ENCODE peak calls at places on chromosomes 4 and X, in five cellular contexts. One of them, this sample, is unnamed.
A peak's percentile ranks its signal among the peaks of the same experiment; 100 is the strongest.

GRCh38 chrX:51851507-51852085 is 41.8 kb upstream of the MAGED1 start:
- DNase-seq in testis: no peak
- DNase-seq in ovary: no peak
- DNase-seq in stomach: no peak
- DNase-seq in IMR-90: no peak
- DNase-seq in this sample: no peak

GRCh38 chr4:111842336-111842735 is 302.9 kb upstream of the FAM241A start:
- DNase-seq in testis: no peak
- DNase-seq in IMR-90: no peak
- DNase-seq in ovary: no peak
- DNase-seq in stomach: no peak
- DNase-seq in this sample: no peak

GRCh38 chrX:115690554-115691216 is 129.7 kb downstream of the PLS3 start:
- DNase-seq in testis: peak; percentile 69
- DNase-seq in ovary: no peak
- DNase-seq in stomach: peak; percentile 31
- DNase-seq in IMR-90: peak; percentile 79
- DNase-seq in this sample: peak; percentile 60

GRCh38 chr4:158869761-158870160 is 100.9 kb downstream of the FNIP2 start:
- DNase-seq in ovary: no peak
- DNase-seq in testis: no peak
- DNase-seq in IMR-90: no peak
- DNase-seq in stomach: no peak
- DNase-seq in this sample: no peak

GRCh38 chrX:106742831-106743230 is 16.3 kb downstream of the RNF128 start:
- DNase-seq in ovary: no peak
- DNase-seq in stomach: no peak
- DNase-seq in IMR-90: peak; percentile 7
- DNase-seq in testis: no peak
- DNase-seq in this sample: no peak

GRCh38 chrX:120000490-120001246 is 57.1 kb upstream of the NKAP start:
- DNase-seq in stomach: no peak
- DNase-seq in IMR-90: peak; percentile 1
- DNase-seq in ovary: no peak
- DNase-seq in testis: no peak
- DNase-seq in this sample: no peak

GRCh38 chrX:82218361-82218760 is 1016.5 kb downstream of the SH3BGRL start:
- DNase-seq in ovary: no peak
- DNase-seq in IMR-90: peak; percentile 0
- DNase-seq in testis: no peak
- DNase-seq in stomach: no peak
- DNase-seq in this sample: no peak

GRCh38 chr4:70818921-70819320 is 20.8 kb downstream of the GRSF1 start:
- DNase-seq in IMR-90: no peak
- DNase-seq in stomach: no peak
- DNase-seq in ovary: no peak
- DNase-seq in testis: no peak
- DNase-seq in this sample: no peak

GRCh38 chr4:121370729-121371325 is 10.0 kb downstream of the QRFPR start:
- DNase-seq in ovary: no peak
- DNase-seq in IMR-90: peak; percentile 33
- DNase-seq in stomach: peak; percentile 27
- DNase-seq in testis: peak; percentile 72
- DNase-seq in this sample: peak; percentile 52

GRCh38 chr4:56803473-56803872 is 18.0 kb downstream of the SPINK2 start:
- DNase-seq in IMR-90: no peak
- DNase-seq in ovary: no peak
- DNase-seq in testis: no peak
- DNase-seq in stomach: no peak
- DNase-seq in this sample: peak; percentile 61

GRCh38 chr4:161252520-161253141 is 911.2 kb downstream of the FSTL5 start:
- DNase-seq in testis: no peak
- DNase-seq in stomach: no peak
- DNase-seq in IMR-90: peak; percentile 0
- DNase-seq in ovary: no peak
- DNase-seq in this sample: no peak

GRCh38 chr4:74433043-74433442 is 11.9 kb upstream of the AREG start:
- DNase-seq in stomach: no peak
- DNase-seq in IMR-90: peak; percentile 24
- DNase-seq in ovary: no peak
- DNase-seq in testis: no peak
- DNase-seq in this sample: no peak

GRCh38 chr4:147044241-147044640 is 98.6 kb upstream of the TTC29 start:
- DNase-seq in stomach: no peak
- DNase-seq in testis: no peak
- DNase-seq in ovary: no peak
- DNase-seq in IMR-90: no peak
- DNase-seq in this sample: no peak

GRCh38 chrX:39309018-39309620 is 507.9 kb downstream of the MID1IP1 start:
- DNase-seq in ovary: peak; percentile 44
- DNase-seq in testis: no peak
- DNase-seq in IMR-90: no peak
- DNase-seq in stomach: no peak
- DNase-seq in this sample: no peak

GRCh38 chr4:24763631-24764302 is 31.6 kb upstream of the SOD3 start:
- DNase-seq in testis: no peak
- DNase-seq in stomach: no peak
- DNase-seq in IMR-90: peak; percentile 74
- DNase-seq in ovary: no peak
- DNase-seq in this sample: peak; percentile 64

GRCh38 chr4:102511830-102512605 is 10.9 kb downstream of the NFKB1 start:
- DNase-seq in ovary: no peak
- DNase-seq in testis: no peak
- DNase-seq in IMR-90: no peak
- DNase-seq in stomach: no peak
- DNase-seq in this sample: no peak

GRCh38 chr4:153322791-153323190 is 21.7 kb upstream of the MND1 start:
- DNase-seq in stomach: no peak
- DNase-seq in testis: no peak
- DNase-seq in ovary: no peak
- DNase-seq in IMR-90: peak; percentile 22
- DNase-seq in this sample: no peak

GRCh38 chrX:70452143-70452733 is 7.6 kb downstream of the DLG3 start:
- DNase-seq in IMR-90: peak; percentile 17
- DNase-seq in ovary: peak; percentile 73
- DNase-seq in stomach: peak; percentile 64
- DNase-seq in testis: peak; percentile 53
- DNase-seq in this sample: peak; percentile 58

GRCh38 chrX:45889471-45889870 is 655.8 kb downstream of the ZNF674 start:
- DNase-seq in IMR-90: peak; percentile 6
- DNase-seq in testis: no peak
- DNase-seq in ovary: no peak
- DNase-seq in stomach: no peak
- DNase-seq in this sample: no peak

GRCh38 chrX:133580630-133581029 is 165.3 kb upstream of the GPC4 start:
- DNase-seq in testis: no peak
- DNase-seq in ovary: no peak
- DNase-seq in IMR-90: no peak
- DNase-seq in stomach: no peak
- DNase-seq in this sample: no peak

GRCh38 chr4:26484538-26484937 is 5.7 kb downstream of the CCKAR start:
- DNase-seq in ovary: no peak
- DNase-seq in testis: no peak
- DNase-seq in IMR-90: no peak
- DNase-seq in stomach: no peak
- DNase-seq in this sample: no peak

GRCh38 chr4:72391281-72391680 is 177.7 kb downstream of the ADAMTS3 start:
- DNase-seq in testis: no peak
- DNase-seq in ovary: no peak
- DNase-seq in IMR-90: no peak
- DNase-seq in stomach: no peak
- DNase-seq in this sample: no peak

GRCh38 chr4:129059028-129059427 is 34.3 kb downstream of the SCLT1 start:
- DNase-seq in testis: no peak
- DNase-seq in IMR-90: no peak
- DNase-seq in stomach: no peak
- DNase-seq in ovary: no peak
- DNase-seq in this sample: no peak
- H3K9me3 ChIP-seq in testis: no peaks in the 10 kb centered on the region
- H3K9me3 ChIP-seq in IMR-90: peaks cover 39% of the 10 kb centered on the region
- H3K9me3 ChIP-seq in stomach: peaks cover 46% of the 10 kb centered on the region
- H3K9me3 ChIP-seq in ovary: peaks cover 2% of the 10 kb centered on the region
- H3K9me3 ChIP-seq in this sample: no peaks in the 10 kb centered on the region

DNA sequence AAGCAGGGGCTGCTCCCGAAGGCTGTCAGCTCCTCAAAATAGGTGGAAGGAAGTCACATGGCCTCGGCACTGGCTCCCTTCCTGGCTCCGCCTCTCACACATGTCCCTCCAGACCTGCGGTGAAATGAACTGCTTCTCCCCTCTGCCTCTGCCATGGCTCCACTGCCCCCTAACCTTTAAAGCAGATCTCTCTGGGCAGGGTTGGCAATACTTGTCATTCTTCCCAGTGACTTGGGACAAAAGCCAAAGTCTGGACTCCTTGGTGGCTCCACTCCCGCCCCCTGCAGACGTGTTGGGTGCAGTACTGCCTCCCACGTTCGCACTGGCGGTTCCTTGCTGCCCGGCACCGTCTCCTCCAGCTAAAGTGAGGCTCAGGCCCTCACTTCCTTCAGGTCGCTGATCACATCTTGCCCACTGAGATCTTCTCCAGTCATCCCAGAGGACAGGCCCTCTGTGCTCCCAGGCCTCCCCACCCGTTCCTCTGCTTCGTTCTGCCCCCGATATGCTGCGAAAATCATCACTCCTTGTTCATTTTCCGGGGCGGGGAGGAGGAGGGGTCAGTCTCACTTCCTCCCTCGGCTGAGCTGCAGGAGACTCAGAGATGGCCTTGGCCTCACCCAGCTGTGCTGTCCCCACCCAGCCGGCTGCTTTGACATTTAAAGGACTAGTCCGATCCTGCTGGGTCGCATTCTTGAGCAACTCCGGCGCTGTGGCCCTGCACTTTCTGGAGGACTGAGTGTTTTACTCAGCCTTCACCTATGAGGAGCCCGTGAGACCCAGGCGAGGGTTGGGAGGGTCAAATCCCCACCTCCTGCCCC is 97.4 kb downstream of the PHKA2 start:
- DNase-seq in IMR-90: peak; percentile 23
- DNase-seq in testis: peak; percentile 83
- DNase-seq in ovary: peak; percentile 78
- DNase-seq in stomach: peak; percentile 68
- DNase-seq in this sample: peak; percentile 74
- TF ChIP-seq POLR2A in IMR-90: no peak
- TF ChIP-seq POLR2A in testis: no peak
- TF ChIP-seq POLR2A in ovary: no peak
- TF ChIP-seq POLR2A in stomach: no peak
- TF ChIP-seq POLR2A in this sample: no peak

DNA sequence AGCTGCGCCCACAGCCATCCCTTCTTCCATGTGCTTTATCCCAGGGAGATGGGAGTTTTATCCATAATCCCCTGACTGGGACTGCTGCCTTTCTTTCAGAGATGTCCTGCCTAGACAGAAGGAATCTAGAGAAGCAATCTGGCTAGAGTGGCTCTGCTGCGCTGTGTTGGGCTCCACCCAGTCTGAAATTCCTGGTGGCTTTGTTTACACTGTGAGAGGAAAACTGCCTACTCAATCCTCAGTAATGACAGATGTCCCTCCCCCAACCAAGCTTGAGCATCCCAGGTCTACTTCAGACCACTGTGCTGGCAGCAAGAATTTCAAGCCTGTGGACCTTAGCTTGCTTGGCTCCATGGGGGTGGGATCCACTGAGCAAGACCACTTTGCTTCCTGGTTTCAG is 116.9 kb upstream of the AR start:
- DNase-seq in ovary: no peak
- DNase-seq in testis: no peak
- DNase-seq in stomach: no peak
- DNase-seq in IMR-90: no peak
- DNase-seq in this sample: no peak
- H3K9me3 ChIP-seq in ovary: no peaks in the 10 kb centered on the region
- H3K9me3 ChIP-seq in testis: no peaks in the 10 kb centered on the region
- H3K9me3 ChIP-seq in stomach: peaks cover 20% of the 10 kb centered on the region
- H3K9me3 ChIP-seq in IMR-90: no peaks in the 10 kb centered on the region
- H3K9me3 ChIP-seq in this sample: no peaks in the 10 kb centered on the region

GRCh38 chrX:129037389-129037788 is 485.9 kb downstream of the SMARCA1 start:
- DNase-seq in stomach: no peak
- DNase-seq in ovary: no peak
- DNase-seq in testis: no peak
- DNase-seq in IMR-90: no peak
- DNase-seq in this sample: no peak
- TF ChIP-seq POLR2A in stomach: no peak
- TF ChIP-seq POLR2A in ovary: no peak
- TF ChIP-seq POLR2A in testis: no peak
- TF ChIP-seq POLR2A in IMR-90: no peak
- TF ChIP-seq POLR2A in this sample: no peak

GRCh38 chr4:67014592-67014991 is 530.7 kb downstream of the CENPC start:
- DNase-seq in testis: peak; percentile 85
- DNase-seq in ovary: no peak
- DNase-seq in stomach: no peak
- DNase-seq in IMR-90: no peak
- DNase-seq in this sample: no peak
- H3K9me3 ChIP-seq in testis: no peaks in the 10 kb centered on the region
- H3K9me3 ChIP-seq in ovary: no peaks in the 10 kb centered on the region
- H3K9me3 ChIP-seq in stomach: peaks cover 12% of the 10 kb centered on the region
- H3K9me3 ChIP-seq in IMR-90: peaks cover 2% of the 10 kb centered on the region
- H3K9me3 ChIP-seq in this sample: no peaks in the 10 kb centered on the region

GRCh38 chr4:2935762-2936743 is 27.2 kb downstream of the NOP14 start:
- DNase-seq in testis: peak; percentile 11
- DNase-seq in ovary: peak; percentile 33
- DNase-seq in stomach: peak; percentile 27
- DNase-seq in IMR-90: no peak
- DNase-seq in this sample: no peak
- TF ChIP-seq POLR2A in testis: no peak
- TF ChIP-seq POLR2A in ovary: no peak
- TF ChIP-seq POLR2A in stomach: no peak
- TF ChIP-seq POLR2A in IMR-90: no peak
- TF ChIP-seq POLR2A in this sample: no peak

DNA sequence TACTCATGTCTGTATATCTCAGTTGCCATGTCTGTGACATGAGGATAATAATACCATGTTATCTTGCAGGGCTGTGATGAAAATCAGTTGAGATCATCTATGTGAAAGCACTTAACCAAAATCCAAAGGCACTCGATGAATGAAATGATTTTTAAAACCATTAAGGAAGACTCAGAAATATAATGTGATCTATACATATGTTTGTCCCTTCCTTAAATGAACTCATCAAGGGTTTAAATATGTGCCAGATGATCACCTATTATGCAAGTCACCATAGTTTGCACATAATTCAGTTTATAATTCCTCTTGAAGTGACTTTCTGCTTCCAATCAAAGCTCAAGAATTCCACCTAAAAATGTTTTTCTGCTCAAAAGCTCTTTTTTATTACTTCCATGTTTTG is at the start of gene FOXR2:
- DNase-seq in testis: no peak
- DNase-seq in stomach: no peak
- DNase-seq in IMR-90: no peak
- DNase-seq in ovary: no peak
- DNase-seq in this sample: no peak
- H3K9me3 ChIP-seq in testis: no peaks in the 10 kb centered on the region
- H3K9me3 ChIP-seq in stomach: no peaks in the 10 kb centered on the region
- H3K9me3 ChIP-seq in IMR-90: no peaks in the 10 kb centered on the region
- H3K9me3 ChIP-seq in ovary: no peaks in the 10 kb centered on the region
- H3K9me3 ChIP-seq in this sample: no peaks in the 10 kb centered on the region

DNA sequence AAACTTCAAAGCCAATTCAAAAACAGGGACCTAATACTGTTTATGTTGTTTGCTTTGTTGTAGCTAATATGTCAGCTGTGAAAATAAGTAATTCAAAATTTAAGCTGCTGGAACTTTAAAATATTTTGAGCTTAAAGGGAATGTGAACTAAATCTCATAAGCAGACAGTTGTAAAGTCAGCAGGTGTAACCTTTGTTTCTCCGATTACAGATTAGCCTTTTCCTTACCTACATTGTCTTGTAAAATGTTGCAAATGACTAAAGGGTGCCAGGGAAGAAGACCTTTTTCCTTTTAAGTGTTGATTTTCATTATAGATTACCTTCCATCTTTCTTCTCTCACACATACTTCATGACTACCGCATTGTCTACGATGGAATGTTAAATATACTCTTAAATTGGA is 405.1 kb downstream of the KCNIP4 start:
- DNase-seq in ovary: no peak
- DNase-seq in IMR-90: no peak
- DNase-seq in stomach: no peak
- DNase-seq in testis: no peak
- DNase-seq in this sample: no peak
- TF ChIP-seq POLR2A in ovary: no peak
- TF ChIP-seq POLR2A in IMR-90: no peak
- TF ChIP-seq POLR2A in stomach: no peak
- TF ChIP-seq POLR2A in testis: no peak
- TF ChIP-seq POLR2A in this sample: no peak